ENCODE peak calls at places on chromosomes 3 and 15, in ten cellular contexts. E, K, R, L, Y, B, S, A, W and T are unnamed samples.

GRCh38 chr3:12995389-12996180 is 77.6 kb downstream of the IQSEC1 start:
- DNase-seq in E (no peak), K (no peak), R (no peak), L (no peak), Y (no peak), B (no peak), S (no peak), A (no peak), W (no peak), T (no peak)

GRCh38 chr15:34628577-34629152 is 45.2 kb upstream of the GOLGA8B start:
- DNase-seq in E (no peak), K (peak; percentile 6), R (no peak), L (peak; percentile 27), Y (peak; percentile 40), B (no peak), S (no peak), A (no peak), W (no peak), T (no peak)

GRCh38 chr3:45486136-45486535 is 97.8 kb downstream of the LARS2 start:
- DNase-seq in E (no peak), K (no peak), R (no peak), L (peak; percentile 82), Y (peak; percentile 59), B (no peak), S (no peak), A (no peak), W (no peak), T (no peak)

GRCh38 chr15:98658831-98659699 is 10.7 kb downstream of the IGF1R start:
- DNase-seq in E (peak; percentile 70), K (peak; percentile 63), R (peak; percentile 17), L (peak; percentile 62), Y (no peak), B (no peak), S (peak; percentile 81), A (no peak), W (peak; percentile 59), T (no peak)

GRCh38 chr15:74889390-74889881 is 406 bp upstream of the MPI start:
- DNase-seq in E (peak; percentile 62), K (peak; percentile 30), R (no peak), L (peak; percentile 63), Y (peak; percentile 65), B (no peak), S (no peak), A (no peak), W (peak; percentile 64), T (no peak)

GRCh38 chr3:45950686-45951600 is 7.7 kb downstream of the CXCR6 start:
- DNase-seq in E (no peak), K (no peak), R (no peak), L (peak; percentile 13), Y (no peak), B (no peak), S (no peak), A (no peak), W (no peak), T (no peak)

GRCh38 chr15:66387176-66388056 is 704 bp downstream of the MAP2K1 start:
- DNase-seq in E (peak; percentile 52), K (peak; percentile 69), R (no peak), L (peak; percentile 78), Y (peak; percentile 80), B (no peak), S (peak; percentile 37), A (peak; percentile 59), W (peak; percentile 77), T (no peak)

GRCh38 chr3:171404376-171404982 is 55.7 kb downstream of the TNIK start:
- DNase-seq in E (no peak), K (no peak), R (no peak), L (peak; percentile 54), Y (peak; percentile 48), B (no peak), S (no peak), A (no peak), W (no peak), T (no peak)

GRCh38 chr3:186143280-186143679 is 34.4 kb upstream of the ETV5 start:
- DNase-seq in E (no peak), K (no peak), R (no peak), L (no peak), Y (no peak), B (peak; percentile 67), S (no peak), A (no peak), W (no peak), T (no peak)

GRCh38 chr3:35641920-35642532 is 2.7 kb downstream of the ARPP21 start:
- DNase-seq in E (no peak), K (no peak), R (no peak), L (no peak), Y (no peak), B (no peak), S (no peak), A (no peak), W (no peak), T (no peak)

GRCh38 chr15:41483115-41483514 is 10.6 kb upstream of the ITPKA start:
- DNase-seq in E (no peak), K (no peak), R (no peak), L (no peak), Y (no peak), B (no peak), S (no peak), A (no peak), W (no peak), T (no peak)

GRCh38 chr15:59105839-59106238 is 893 bp downstream of the CCNB2 start:
- DNase-seq in E (peak; percentile 5), K (peak; percentile 14), R (no peak), L (no peak), Y (no peak), B (no peak), S (no peak), A (no peak), W (no peak), T (no peak)

GRCh38 chr3:34260266-34260990 is 462.0 kb downstream of the PDCD6IP start:
- DNase-seq in E (peak; percentile 45), K (peak; percentile 29), R (no peak), L (peak; percentile 49), Y (peak; percentile 20), B (peak; percentile 16), S (peak; percentile 74), A (peak; percentile 60), W (peak; percentile 41), T (peak; percentile 7)